ENCODE peak calls at places on chromosomes 11 and 22, in five cellular contexts. U, B, Y, W and C are unnamed samples.

GRCh38 chr22:44925465-44926123 is 84.2 kb downstream of the PHF21B start:
- DNase-seq in U (peak; percentile 6), B (no peak), Y (no peak), W (no peak), C (no peak)

GRCh38 chr11:133988686-133989410 is 32.1 kb upstream of the IGSF9B start:
- DNase-seq in U (peak; percentile 80), B (peak; percentile 83), Y (no peak), W (no peak), C (peak; percentile 52)

GRCh38 chr11:12675951-12676711 is 1.9 kb downstream of the TEAD1 start:
- DNase-seq in U (no peak), B (peak; percentile 30), Y (no peak), W (no peak), C (no peak)

GRCh38 chr22:42388130-42388797 is 43.9 kb downstream of the NFAM1 start:
- DNase-seq in U (no peak), B (no peak), Y (no peak), W (no peak), C (no peak)

GRCh38 chr11:104443387-104443786 is 279.4 kb upstream of the PDGFD start:
- DNase-seq in U (no peak), B (no peak), Y (no peak), W (no peak), C (no peak)

GRCh38 chr11:19510468-19510867 is 202.2 kb upstream of the NAV2 start:
- DNase-seq in U (no peak), B (no peak), Y (no peak), W (no peak), C (no peak)

GRCh38 chr11:121534131-121535093 is 81.6 kb upstream of the SORL1-AS1 start:
- DNase-seq in U (no peak), B (no peak), Y (no peak), W (no peak), C (no peak)

GRCh38 chr11:129323896-129324522 is 51.6 kb upstream of the BARX2 start:
- DNase-seq in U (no peak), B (peak; percentile 26), Y (no peak), W (no peak), C (no peak)

GRCh38 chr22:45878051-45878764 is 98.8 kb downstream of the WNT7B start:
- DNase-seq in U (peak; percentile 51), B (no peak), Y (no peak), W (no peak), C (no peak)

GRCh38 chr11:21931436-21932101 is 261.3 kb upstream of the ANO5 start:
- DNase-seq in U (no peak), B (no peak), Y (no peak), W (no peak), C (no peak)

DNA sequence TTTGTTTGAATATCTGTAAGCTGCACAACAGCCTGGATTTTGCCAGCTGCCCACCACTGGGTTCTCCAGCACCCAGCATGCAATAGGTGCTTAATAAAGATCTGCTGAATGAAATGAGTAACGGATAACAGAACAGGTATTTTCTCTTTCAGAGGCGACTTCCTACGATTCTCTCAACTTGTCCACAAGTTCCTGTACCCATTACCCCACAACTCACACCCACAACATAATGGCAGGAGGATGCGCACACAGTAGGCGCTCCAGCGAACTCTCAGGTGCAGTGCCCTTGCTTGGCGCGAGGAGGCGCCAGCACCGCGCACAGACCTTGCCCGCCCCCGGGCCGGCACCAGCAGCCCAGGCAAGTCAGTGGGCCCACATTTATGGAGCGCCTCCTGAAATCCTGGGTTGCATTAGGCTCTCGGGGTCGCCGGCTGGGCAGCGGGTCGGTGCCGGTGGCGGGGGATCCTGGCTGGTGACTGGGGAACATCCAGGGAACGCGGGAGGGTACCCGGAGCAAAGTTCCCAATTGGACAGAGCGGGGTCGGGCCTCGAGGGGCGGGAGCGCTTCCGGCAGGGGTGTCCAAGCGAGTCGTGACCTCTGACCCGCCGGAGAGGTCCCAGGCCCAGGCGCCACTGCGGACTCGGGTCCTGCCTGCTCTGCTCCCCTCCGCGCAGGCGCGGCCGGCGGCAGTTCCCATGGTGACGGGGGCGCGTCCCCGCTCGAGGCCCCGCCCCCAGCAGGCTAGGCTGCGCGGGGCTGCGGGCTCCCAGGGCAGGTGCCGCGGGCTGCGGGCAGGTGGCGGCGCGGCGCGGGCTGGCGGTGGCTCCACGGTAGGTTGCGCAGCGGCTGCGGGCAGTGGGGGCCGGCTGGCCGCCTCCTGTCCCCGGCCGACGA is at the start of gene KIAA1671:
- DNase-seq in U (peak; percentile 85), B (peak; percentile 57), Y (peak; percentile 75), W (peak; percentile 39), C (peak; percentile 85)
- H3K27ac ChIP-seq in U (peak within 1 kb of the TSS; percentile 88), B (peak within 1 kb of the TSS; percentile 68), Y (no peak within 1 kb of the TSS), W (no peak within 1 kb of the TSS), C (peak within 1 kb of the TSS; percentile 54)

GRCh38 chr11:101907826-101908225 is 7.0 kb upstream of the CEP126 start:
- DNase-seq in U (no peak), B (no peak), Y (no peak), W (no peak), C (no peak)

GRCh38 chr11:101912823-101913284 is 2.0 kb upstream of the CEP126 start:
- DNase-seq in U (no peak), B (no peak), Y (no peak), W (peak; percentile 91), C (no peak)

GRCh38 chr11:101914349-101914736 is 467 bp upstream of the CEP126 start:
- DNase-seq in U (no peak), B (no peak), Y (no peak), W (no peak), C (no peak)

GRCh38 chr11:101913631-101914030 is 1.2 kb upstream of the CEP126 start:
- DNase-seq in U (no peak), B (no peak), Y (no peak), W (no peak), C (no peak)

GRCh38 chr11:101909087-101909486 is 5.7 kb upstream of the CEP126 start:
- DNase-seq in U (no peak), B (no peak), Y (no peak), W (no peak), C (no peak)
- H3K27ac ChIP-seq in U (peak overlapping the region; percentile 39), B (no peak overlapping the region), Y (no peak overlapping the region), W (no peak overlapping the region), C (no peak overlapping the region)

GRCh38 chr11:9710223-9710622 is 46.3 kb downstream of the SWAP70 start:
- DNase-seq in U (no peak), B (no peak), Y (no peak), W (no peak), C (no peak)

GRCh38 chr11:9708544-9708943 is 44.7 kb downstream of the SWAP70 start:
- DNase-seq in U (no peak), B (no peak), Y (no peak), W (no peak), C (no peak)

GRCh38 chr11:9714540-9714939 is 50.7 kb downstream of the SWAP70 start:
- DNase-seq in U (no peak), B (no peak), Y (no peak), W (no peak), C (no peak)

GRCh38 chr11:9710852-9711251 is 47.0 kb downstream of the SWAP70 start:
- DNase-seq in U (no peak), B (no peak), Y (no peak), W (no peak), C (no peak)

GRCh38 chr11:9711454-9712307 is 47.8 kb downstream of the SWAP70 start:
- DNase-seq in U (no peak), B (no peak), Y (no peak), W (no peak), C (no peak)
- H3K27ac ChIP-seq in U (no peak overlapping the region), B (no peak overlapping the region), Y (no peak overlapping the region), W (no peak overlapping the region), C (no peak overlapping the region)

GRCh38 chr22:20533879-20534265 is 26.5 kb downstream of the MED15 start:
- DNase-seq in U (no peak), B (no peak), Y (no peak), W (no peak), C (no peak)
- H3K27ac ChIP-seq in U (peak overlapping the region; percentile 85), B (peak overlapping the region; percentile 90), Y (no peak overlapping the region), W (peak overlapping the region; percentile 10), C (peak overlapping the region; percentile 86)

GRCh38 chr11:46050065-46050464 is 71.2 kb downstream of the PHF21A start:
- DNase-seq in U (no peak), B (no peak), Y (no peak), W (peak; percentile 71), C (peak; percentile 17)
- H3K27ac ChIP-seq in U (peak overlapping the region; percentile 55), B (no peak overlapping the region), Y (no peak overlapping the region), W (no peak overlapping the region), C (no peak overlapping the region)

GRCh38 chr22:50302041-50302541 is 5.4 kb downstream of the PLXNB2 start:
- DNase-seq in U (no peak), B (no peak), Y (no peak), W (no peak), C (no peak)
- H3K27ac ChIP-seq in U (peak overlapping the region; percentile 95), B (no peak overlapping the region), Y (no peak overlapping the region), W (no peak overlapping the region), C (no peak overlapping the region)

GRCh38 chr11:120332822-120333716 is 3.1 kb upstream of the ARHGEF12 start:
- DNase-seq in U (no peak), B (no peak), Y (no peak), W (no peak), C (no peak)
- H3K27ac ChIP-seq in U (peak overlapping the region; percentile 98), B (peak overlapping the region; percentile 28), Y (no peak overlapping the region), W (no peak overlapping the region), C (no peak overlapping the region)

DNA sequence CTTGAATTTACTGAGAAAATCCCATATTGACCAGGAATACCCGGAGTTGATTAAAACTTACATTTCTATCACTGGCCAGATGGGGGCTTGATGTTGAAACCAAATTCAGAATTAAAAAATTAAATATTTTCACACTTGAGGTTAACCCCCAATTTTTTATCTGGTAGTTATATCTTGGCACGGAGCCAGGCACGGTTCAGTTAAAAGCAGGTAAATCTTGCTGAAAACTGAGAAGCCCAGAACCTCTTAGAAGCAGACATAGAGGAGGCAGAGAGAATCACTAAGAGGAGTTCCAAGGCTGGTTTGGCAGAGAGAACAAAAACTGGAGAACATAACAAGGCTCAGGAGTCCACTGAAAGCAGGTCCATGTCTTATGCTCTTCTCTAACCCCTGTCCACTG is 77.7 kb downstream of the USP35 start:
- DNase-seq in U (no peak), B (no peak), Y (no peak), W (no peak), C (no peak)
- H3K27ac ChIP-seq in U (peak overlapping the region; percentile 37), B (no peak overlapping the region), Y (no peak overlapping the region), W (no peak overlapping the region), C (no peak overlapping the region)

GRCh38 chr11:64881476-64881875 is 3.1 kb upstream of the EHD1 start:
- DNase-seq in U (no peak), B (no peak), Y (no peak), W (no peak), C (no peak)
- H3K27ac ChIP-seq in U (peak overlapping the region; percentile 94), B (peak overlapping the region; percentile 94), Y (no peak overlapping the region), W (no peak overlapping the region), C (peak overlapping the region; percentile 15)